ENCODE peak calls at places on chromosomes 4 and X, in six cellular contexts. K is ovary, D is neural crest cell, Q is immature natural killer cell, U is aorta, S is HEK293T. E is an unnamed sample.

GRCh38 chrX:18873189-18873791 is 110.6 kb downstream of the PHKA2 start:
- DNase-seq in K (no peak), D (no peak), Q (no peak), U (peak; percentile 53), S (no peak), E (no peak)

GRCh38 chr4:13547563-13548041 is 3.3 kb upstream of the NKX3-2 start:
- DNase-seq in K (no peak), D (no peak), Q (peak; percentile 33), U (no peak), S (no peak), E (no peak)

GRCh38 chr4:86895692-86896488 is 3.7 kb upstream of the C4orf36 start:
- DNase-seq in K (no peak), D (peak; percentile 18), Q (peak; percentile 24), U (no peak), S (peak; percentile 41), E (no peak)

GRCh38 chrX:24117288-24117687 is 32.2 kb upstream of the ZFX start:
- DNase-seq in K (no peak), D (no peak), Q (no peak), U (no peak), S (no peak), E (no peak)

GRCh38 chr4:173171098-173171497 is 2.5 kb downstream of the GALNT7 start:
- DNase-seq in K (no peak), D (no peak), Q (no peak), U (no peak), S (peak; percentile 25), E (no peak)

GRCh38 chr4:71713611-71714203 is 70.2 kb downstream of the GC start:
- DNase-seq in K (no peak), D (no peak), Q (peak; percentile 35), U (no peak), S (peak; percentile 13), E (no peak)

GRCh38 chr4:15756361-15756861 is 21.7 kb upstream of the CD38 start:
- DNase-seq in K (no peak), D (no peak), Q (peak; percentile 95), U (no peak), S (peak; percentile 21), E (peak; percentile 53)

GRCh38 chrX:39249999-39250398 is 448.7 kb downstream of the MID1IP1 start:
- DNase-seq in K (no peak), D (no peak), Q (no peak), U (no peak), S (no peak), E (no peak)

GRCh38 chrX:103376979-103377324 is 614 bp downstream of the BEX3 start:
- DNase-seq in K (peak; percentile 54), D (peak; percentile 25), Q (no peak), U (no peak), S (peak; percentile 43), E (no peak)

GRCh38 chr4:140755811-140756291 is 334 bp downstream of the TBC1D9 start:
- DNase-seq in K (peak; percentile 75), D (peak; percentile 53), Q (no peak), U (peak; percentile 72), S (peak; percentile 44), E (no peak)

GRCh38 chr4:69156913-69157312 is 57.6 kb downstream of the UGT2B11 start:
- DNase-seq in K (no peak), D (no peak), Q (no peak), U (no peak), S (peak; percentile 9), E (no peak)

E was measured in central memory CD8-positive, alpha-beta T cell.